ENCODE peak calls at places on chromosomes 2 and 18, in nine cellular contexts. Y is fibroblast of villous mesenchyme, Z is tibial artery, X is neural progenitor cell, H is neural crest cell, C is hepatocyte, O is sigmoid colon, B is MCF 10A, A is foreskin fibroblast. P is an unnamed sample.
A peak's percentile ranks its signal among the peaks of the same experiment; 100 is the strongest.

GRCh38 chr2:54456526-54457325 is 599 bp downstream of the SPTBN1 start:
- DNase-seq in B (peak; percentile 26), O (peak; percentile 73), C (peak; percentile 68), Y (peak; percentile 46), X (peak; percentile 79), A (peak; percentile 26), Z (peak; percentile 70), H (peak; percentile 37), P (no peak)

GRCh38 chr2:180523629-180524340 is 456.6 kb upstream of the UBE2E3 start:
- DNase-seq in Y (peak; percentile 84), C (no peak), B (peak; percentile 61), Z (no peak), X (no peak), H (no peak), A (peak; percentile 95), O (no peak), P (no peak)

GRCh38 chr2:89833116-89833779 is 1141.8 kb downstream of the RPIA start:
- DNase-seq in O (no peak), X (no peak), B (no peak), C (peak; percentile 25), H (no peak), Z (no peak), Y (no peak), A (no peak), P (no peak)

GRCh38 chr18:31192086-31192776 is 29.6 kb upstream of the DSC1 start:
- DNase-seq in H (no peak), O (no peak), B (no peak), X (no peak), A (no peak), C (no peak), Y (no peak), Z (no peak), P (no peak)

GRCh38 chr2:195471807-195472206 is 185.2 kb upstream of the SLC39A10 start:
- DNase-seq in C (no peak), Z (no peak), A (no peak), O (no peak), X (no peak), B (no peak), Y (no peak), H (no peak), P (no peak)

GRCh38 chr2:121334581-121335293 is 49.7 kb upstream of the TFCP2L1 start:
- DNase-seq in X (peak; percentile 32), C (peak; percentile 44), H (no peak), Y (no peak), B (no peak), Z (peak; percentile 38), A (no peak), O (peak; percentile 47), P (no peak)

GRCh38 chr2:118457956-118458355 is 369.7 kb downstream of the INSIG2 start:
- DNase-seq in X (no peak), C (no peak), B (no peak), H (no peak), Y (no peak), A (no peak), Z (no peak), O (no peak), P (no peak)

GRCh38 chr2:238776003-238776640 is 71.8 kb upstream of the TWIST2 start:
- DNase-seq in X (no peak), O (no peak), B (no peak), Z (no peak), H (no peak), C (no peak), A (no peak), Y (no peak), P (no peak)

GRCh38 chr2:121390082-121390481 is 105.1 kb upstream of the TFCP2L1 start:
- DNase-seq in H (no peak), Z (no peak), A (peak; percentile 48), Y (no peak), X (no peak), C (no peak), O (no peak), B (no peak), P (no peak)

GRCh38 chr2:102020596-102021170 is 28.9 kb downstream of the IL1R2 start:
- DNase-seq in C (peak; percentile 92), Z (peak; percentile 94), O (peak; percentile 94), Y (peak; percentile 92), A (peak; percentile 83), B (peak; percentile 84), H (peak; percentile 92), X (peak; percentile 82), P (no peak)

GRCh38 chr2:65749549-65749948 is 317.1 kb upstream of the SPRED2 start:
- DNase-seq in Y (no peak), X (no peak), O (no peak), B (no peak), A (peak; percentile 5), H (no peak), Z (no peak), C (no peak), P (no peak)

GRCh38 chr2:135245055-135245454 is 193.0 kb downstream of the RAB3GAP1 start:
- DNase-seq in O (no peak), Y (peak; percentile 42), X (no peak), A (peak; percentile 50), C (no peak), H (no peak), Z (no peak), B (peak; percentile 69), P (no peak)

GRCh38 chr2:43405829-43406228 is 179.4 kb upstream of the ZFP36L2 start:
- DNase-seq in X (no peak), A (no peak), B (no peak), Y (peak; percentile 56), H (no peak), Z (no peak), O (no peak), C (no peak), P (no peak)

GRCh38 chr2:96537734-96538486 is 1.4 kb downstream of the ARID5A start:
- DNase-seq in B (no peak), Z (peak; percentile 74), O (no peak), X (peak; percentile 49), Y (no peak), C (no peak), A (no peak), H (no peak), P (no peak)
- TF ChIP-seq CTCF in B (no peak), Z (no peak), O (no peak), X (no peak), Y (no peak), C (no peak), A (no peak), H (no peak), P (no peak)

GRCh38 chr2:86307431-86307830 is 30.0 kb downstream of the REEP1 start:
- DNase-seq in O (no peak), C (no peak), B (no peak), Y (no peak), A (no peak), X (no peak), Z (no peak), H (no peak), P (no peak)
- TF ChIP-seq CTCF in O (no peak), C (no peak), B (no peak), Y (no peak), A (no peak), X (no peak), Z (no peak), H (no peak), P (no peak)

GRCh38 chr2:21118302-21118920 is 5.4 kb upstream of the TDRD15 start:
- DNase-seq in X (peak; percentile 56), A (no peak), Y (peak; percentile 11), H (peak; percentile 20), B (peak; percentile 40), C (peak; percentile 49), O (no peak), Z (no peak), P (no peak)
- TF ChIP-seq CTCF in X (peak; percentile 73), A (no peak), Y (peak; percentile 47), H (peak; percentile 75), B (peak; percentile 49), C (peak; percentile 69), O (peak; percentile 45), Z (peak; percentile 61), P (peak; percentile 88)

DNA sequence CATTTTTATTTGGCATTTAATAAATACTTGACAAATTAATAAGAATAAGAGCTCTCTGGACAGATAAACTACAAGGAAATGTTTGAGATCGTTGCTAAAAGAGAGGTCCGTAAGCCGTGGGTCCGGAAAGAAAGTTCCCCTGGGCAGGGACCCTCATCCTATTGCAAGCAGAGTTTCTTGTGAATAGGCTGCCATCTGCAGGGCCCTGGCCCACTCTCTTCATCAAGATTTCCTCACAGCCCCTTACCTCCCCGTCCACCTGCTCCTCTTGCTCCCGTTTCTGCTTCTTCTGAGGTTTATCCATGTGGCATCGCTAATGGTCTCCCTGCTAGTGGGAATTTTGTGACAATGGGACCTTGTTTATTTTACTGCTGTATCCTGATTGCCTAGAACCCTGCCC is 30.1 kb upstream of the MC5R start:
- DNase-seq in C (no peak), Z (no peak), Y (no peak), O (no peak), X (no peak), A (no peak), H (no peak), B (no peak), P (no peak)
- TF ChIP-seq CTCF in C (no peak), Z (no peak), Y (no peak), O (no peak), X (no peak), A (no peak), H (no peak), B (no peak), P (peak; percentile 34)

GRCh38 chr2:55617160-55618024 is at the start of gene PPP4R3B:
- DNase-seq in C (peak; percentile 99), H (peak; percentile 93), A (peak; percentile 100), B (peak; percentile 99), Y (peak; percentile 100), X (peak; percentile 99), O (peak; percentile 100), Z (peak; percentile 100), P (peak; percentile 100)
- TF ChIP-seq CTCF in C (peak; percentile 22), H (peak; percentile 53), A (peak; percentile 36), B (peak; percentile 8), Y (peak; percentile 40), X (peak; percentile 52), O (peak; percentile 74), Z (peak; percentile 61), P (peak; percentile 63)

P was measured in chondrocyte.